ENCODE peak calls at places on chromosome 3, in ten cellular contexts. W is fibroblast of mammary gland; Y is lower lobe of right lung; X is breast epithelium; R is hepatocyte; U is HL-60; P is AG09319; C is CD4-positive, alpha-beta T cell; E is HFF-Myc; Q is endothelial cell. J is an unnamed sample.

GRCh38 chr3:135374571-135374970 is 579.5 kb downstream of the EPHB1 start:
- DNase-seq in E (no peak), X (no peak), R (no peak), U (no peak), P (no peak), Y (no peak), C (no peak), Q (no peak), W (no peak), J (no peak)

GRCh38 chr3:59559721-59560514 is 510.1 kb upstream of the CFAP20DC start:
- DNase-seq in U (no peak), P (peak; percentile 67), W (peak; percentile 99), X (no peak), Y (no peak), Q (no peak), R (peak; percentile 56), E (peak; percentile 49), C (no peak), J (peak; percentile 98)

GRCh38 chr3:59407425-59407824 is 357.6 kb upstream of the CFAP20DC start:
- DNase-seq in P (no peak), Y (no peak), R (no peak), Q (no peak), U (no peak), W (no peak), E (no peak), C (no peak), X (no peak), J (no peak)

GRCh38 chr3:37967252-37967881 is 23.2 kb upstream of the VILL start:
- DNase-seq in W (peak; percentile 63), X (no peak), E (no peak), U (peak; percentile 61), Q (peak; percentile 72), C (peak; percentile 52), Y (peak; percentile 74), P (no peak), R (peak; percentile 79), J (peak; percentile 82)

GRCh38 chr3:190528721-190529120 is 14.8 kb downstream of the IL1RAP start:
- DNase-seq in R (no peak), E (no peak), X (no peak), Q (no peak), C (no peak), Y (no peak), P (no peak), U (no peak), W (no peak), J (no peak)

GRCh38 chr3:154730221-154730620 is 300.2 kb upstream of the GPR149 start:
- DNase-seq in W (peak; percentile 7), R (peak; percentile 15), X (no peak), C (no peak), Q (no peak), U (peak; percentile 4), Y (no peak), P (no peak), E (no peak), J (peak; percentile 2)

GRCh38 chr3:78912217-78912616 is 855.6 kb downstream of the ROBO1 start:
- DNase-seq in Q (no peak), C (no peak), Y (no peak), W (no peak), U (no peak), E (no peak), R (no peak), P (no peak), X (no peak), J (no peak)

GRCh38 chr3:45191924-45192417 is 34.1 kb downstream of the TMEM158 start:
- DNase-seq in U (no peak), X (no peak), C (no peak), R (no peak), Q (no peak), W (no peak), E (no peak), Y (no peak), P (no peak), J (no peak)

GRCh38 chr3:9703736-9704342 is at the start of gene CPNE9:
- DNase-seq in P (no peak), C (no peak), U (no peak), X (no peak), E (no peak), W (no peak), Y (no peak), Q (peak; percentile 28), R (no peak), J (no peak)

DNA sequence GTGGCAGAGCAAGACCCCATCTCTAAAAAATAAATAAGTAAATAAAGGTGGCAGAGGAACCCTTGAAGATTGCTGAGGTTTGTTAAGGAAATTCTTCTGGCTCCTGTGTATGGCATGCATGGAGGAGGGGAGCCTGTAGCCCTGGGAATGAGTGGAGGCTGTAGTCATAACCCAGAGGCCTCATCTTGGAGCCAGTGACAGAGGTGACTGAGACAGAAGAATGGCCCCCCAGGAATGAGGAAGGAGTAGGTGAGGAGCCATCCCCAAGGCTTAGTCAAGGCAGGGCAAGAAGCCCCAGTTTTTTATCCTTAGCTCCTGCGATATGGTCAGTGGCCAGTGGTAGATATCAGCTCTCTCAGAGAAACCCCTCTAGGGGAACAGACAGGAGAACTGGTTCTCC is 46.5 kb downstream of the BSN start:
- DNase-seq in X (no peak), E (no peak), W (no peak), Q (no peak), P (no peak), R (no peak), U (no peak), C (no peak), Y (no peak), J (no peak)
- TF ChIP-seq CTCF in X (no peak), E (no peak), W (no peak), Q (no peak), P (no peak), R (no peak), U (no peak), C (no peak), Y (no peak), J (no peak)

DNA sequence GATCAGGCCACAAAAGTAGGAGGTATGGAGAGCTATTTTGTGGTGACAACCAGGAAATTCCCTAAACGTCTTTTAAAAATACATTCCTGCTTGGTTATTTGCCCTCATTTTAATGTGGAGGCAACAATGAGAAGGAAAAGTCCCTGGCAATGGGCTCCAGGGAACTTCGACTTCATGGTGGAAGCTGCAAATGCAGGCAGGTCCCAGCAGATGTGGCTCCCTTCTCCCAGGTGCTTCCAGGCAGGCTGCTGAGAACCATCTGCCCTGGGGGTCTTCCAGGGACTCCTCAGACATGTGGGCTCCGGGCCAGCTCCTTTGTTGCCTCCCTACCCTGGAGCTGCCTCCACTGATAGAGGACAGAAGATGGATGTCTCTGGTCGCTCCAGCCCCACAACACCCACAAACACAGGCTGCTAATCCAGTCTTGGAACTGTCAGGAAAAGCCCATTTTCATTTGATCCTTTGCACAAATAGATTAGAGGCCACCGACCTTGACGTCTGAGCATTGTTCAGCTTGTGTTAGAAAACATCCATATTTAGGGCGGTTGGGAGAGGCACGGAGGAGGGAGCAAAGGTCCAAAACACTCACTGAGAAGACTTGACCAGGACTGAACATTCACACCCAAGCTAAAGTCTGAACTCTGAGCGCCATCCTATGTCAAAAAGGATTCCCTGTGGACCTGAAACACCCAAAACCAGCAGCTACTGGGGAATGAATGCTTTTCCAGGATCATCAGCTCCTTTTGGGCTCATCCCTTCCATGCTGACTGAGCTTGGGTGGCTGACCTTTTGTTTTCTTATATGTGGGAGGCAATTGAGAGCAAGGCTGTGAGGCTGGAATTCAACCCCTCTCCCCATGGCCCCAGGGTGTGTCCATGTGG is 30.2 kb upstream of the SLCO2A1 start:
- DNase-seq in R (peak; percentile 36), U (no peak), C (no peak), E (no peak), Y (no peak), X (no peak), Q (no peak), P (no peak), W (peak; percentile 25), J (peak; percentile 49)
- TF ChIP-seq CTCF in R (peak; percentile 33), U (no peak), C (no peak), E (no peak), Y (no peak), X (no peak), Q (no peak), P (no peak), W (no peak), J (peak; percentile 30)

GRCh38 chr3:177055557-177056290 is 141.6 kb downstream of the TBL1XR1 start:
- DNase-seq in P (no peak), Y (no peak), C (no peak), W (peak; percentile 44), X (no peak), R (no peak), E (no peak), U (no peak), Q (no peak), J (no peak)

GRCh38 chr3:177053107-177053506 is 144.2 kb downstream of the TBL1XR1 start:
- DNase-seq in W (no peak), R (no peak), Y (no peak), Q (no peak), U (no peak), X (no peak), P (no peak), E (no peak), C (no peak), J (no peak)

GRCh38 chr3:177051419-177051818 is 145.9 kb downstream of the TBL1XR1 start:
- DNase-seq in W (no peak), E (no peak), U (no peak), C (no peak), Q (no peak), Y (no peak), R (no peak), X (no peak), P (no peak), J (no peak)

DNA sequence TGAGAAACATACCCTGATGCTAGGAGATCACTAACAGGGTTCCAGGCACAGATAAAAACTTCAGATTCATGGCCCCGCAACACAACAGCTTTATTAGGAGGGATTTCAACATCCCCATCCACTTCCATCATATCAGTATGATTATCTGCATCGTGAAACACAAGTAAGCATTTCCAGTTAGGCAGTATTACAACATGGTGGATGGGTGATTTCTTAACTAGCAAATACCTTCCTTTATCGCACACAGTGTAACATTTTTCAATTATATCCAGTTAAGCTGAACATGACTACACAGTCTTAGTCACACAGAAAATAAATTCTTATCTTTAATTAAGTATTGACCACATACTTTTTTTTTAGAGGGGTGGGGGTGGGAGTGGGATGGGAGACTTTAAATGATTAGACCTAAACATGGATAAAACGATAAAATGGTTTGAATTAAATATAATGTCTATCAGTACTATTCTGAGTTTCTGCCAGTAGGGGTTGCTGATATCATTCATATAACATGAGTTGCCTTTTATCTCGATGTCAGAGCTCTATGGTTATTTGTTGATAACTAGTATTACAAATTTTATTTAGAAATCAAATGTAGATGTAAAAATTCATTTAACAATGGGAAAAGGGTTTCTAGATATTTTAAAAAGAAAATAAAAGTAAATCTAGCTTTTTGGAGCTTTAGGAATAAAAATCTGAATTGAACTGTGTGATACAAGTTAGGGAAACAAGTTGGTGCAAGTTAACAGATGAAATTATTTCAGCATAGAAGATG is 146.6 kb downstream of the TBL1XR1 start:
- DNase-seq in W (peak; percentile 67), U (peak; percentile 7), X (no peak), R (peak; percentile 49), P (no peak), E (no peak), Y (no peak), Q (no peak), C (no peak), J (peak; percentile 70)
- TF ChIP-seq CTCF in W (peak; percentile 51), U (no peak), X (peak; percentile 59), R (peak; percentile 67), P (peak; percentile 45), E (peak; percentile 25), Y (peak; percentile 55), Q (peak; percentile 46), C (peak; percentile 75), J (peak; percentile 52)

DNA sequence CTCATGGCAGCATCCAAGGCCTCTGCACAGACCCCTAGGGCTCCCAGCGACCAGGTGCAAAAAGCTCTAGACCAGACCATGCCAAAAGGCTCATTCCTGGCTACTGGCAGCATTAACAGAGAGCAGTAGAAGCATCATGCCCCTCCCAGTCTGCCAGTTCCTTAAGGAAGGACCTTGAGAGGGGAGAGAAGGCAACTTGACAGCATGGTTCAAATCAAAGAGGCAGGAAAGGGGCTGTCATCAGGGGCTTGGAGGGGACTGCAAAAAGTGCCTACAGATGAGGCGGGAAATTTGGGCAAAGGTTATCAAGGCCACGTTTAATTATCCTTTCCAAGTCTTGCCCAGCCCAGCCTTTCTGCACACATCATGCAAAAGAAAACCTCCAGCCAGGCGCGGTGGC is 64.7 kb downstream of the SSUH2 start:
- DNase-seq in P (no peak), Q (no peak), U (no peak), C (no peak), E (no peak), X (no peak), R (no peak), W (no peak), Y (no peak), J (no peak)
- TF ChIP-seq CTCF in P (no peak), Q (no peak), U (no peak), C (no peak), E (no peak), X (no peak), R (no peak), W (no peak), Y (no peak), J (no peak)